ENCODE peak calls at places on chromosomes 1 and 21, in five cellular contexts. P is activated T-helper 1 cell treated with anti-CD3 and anti-CD28 coated beads, Interleukin-12 subunit alpha, Interleukin-12 subunit beta, Interleukin-2, Interleukin-4 antibody, amounts not matched to agents 30 ng/mL and 10 ng/mL and 1 ng/mL, durations not matched to agents 14 hours and 24 hours and 36 hours; Y is kidney glomerular epithelial cell; L is adipocyte; E is adrenal gland. S is an unnamed sample.

GRCh38 chr1:199866210-199866617 is 161.3 kb upstream of the NR5A2 start:
- DNase-seq in P (no peak), Y (no peak), L (no peak), E (no peak), S (no peak)

GRCh38 chr21:42737969-42738590 is 84.7 kb downstream of the PDE9A start:
- DNase-seq in P (peak), Y (no peak), L (no peak), E (no peak), S (no peak)

GRCh38 chr1:8252266-8252951 is 65.5 kb upstream of the SLC45A1 start:
- DNase-seq in P (no peak), Y (no peak), L (no peak), E (no peak), S (no peak)

GRCh38 chr1:202683029-202683428 is 27.2 kb downstream of the SYT2 start:
- DNase-seq in P (no peak), Y (no peak), L (no peak), E (no peak), S (no peak)

GRCh38 chr1:24567792-24568388 is 12.0 kb downstream of the NCMAP start:
- DNase-seq in P (no peak), Y (no peak), L (peak), E (no peak), S (no peak)

GRCh38 chr21:45323487-45324380 is 36.0 kb upstream of the POFUT2 start:
- DNase-seq in P (no peak), Y (no peak), L (no peak), E (no peak), S (peak)

GRCh38 chr1:15997637-15998280 is 6.3 kb upstream of the SRARP start:
- DNase-seq in P (no peak), Y (no peak), L (no peak), E (no peak), S (no peak)

GRCh38 chr1:159141584-159142518 is 29.6 kb upstream of the CADM3 start:
- DNase-seq in P (no peak), Y (peak), L (peak), E (peak), S (peak)

GRCh38 chr1:93888900-93889299 is 9.9 kb upstream of the DNTTIP2 start:
- DNase-seq in P (no peak), Y (no peak), L (no peak), E (no peak), S (peak)

S was measured in astrocyte of the hippocampus.